ENCODE peak calls at places on chromosomes 16 and 17, in five cellular contexts. W, Y, U, A and Z are unnamed samples. For H3K9me3, the result is how much of the 10 kb centered on the place peaks cover.

GRCh38 chr17:64506201-64506575 is at the start of gene DDX5:
- DNase-seq in W (peak), Y (peak), U (peak), A (peak), Z (peak)

GRCh38 chr16:72277749-72278148 is 105.8 kb upstream of the PMFBP1 start:
- DNase-seq in W (no peak), Y (no peak), U (no peak), A (no peak), Z (no peak)

GRCh38 chr16:2748757-2749455 is 3.5 kb upstream of the SRRM2 start:
- DNase-seq in W (no peak), Y (no peak), U (peak), A (peak), Z (peak)

GRCh38 chr17:68441064-68441770 is 16.1 kb downstream of the WIPI1 start:
- DNase-seq in W (no peak), Y (no peak), U (no peak), A (no peak), Z (no peak)

GRCh38 chr17:30101686-30102390 is 14.8 kb upstream of the NSRP1 start:
- DNase-seq in W (no peak), Y (no peak), U (no peak), A (no peak), Z (no peak)

GRCh38 chr17:57662021-57662420 is 83.1 kb downstream of the CCDC182 start:
- DNase-seq in W (no peak), Y (no peak), U (no peak), A (no peak), Z (no peak)

GRCh38 chr17:28447396-28447760 is 26.1 kb upstream of the SLC13A2 start:
- DNase-seq in W (no peak), Y (no peak), U (no peak), A (no peak), Z (no peak)

GRCh38 chr17:55734128-55734781 is 11.6 kb upstream of the TMEM100 start:
- DNase-seq in W (no peak), Y (no peak), U (no peak), A (no peak), Z (no peak)

GRCh38 chr16:85782476-85782875 is 16.9 kb downstream of the EMC8 start:
- DNase-seq in W (no peak), Y (no peak), U (peak), A (no peak), Z (no peak)

GRCh38 chr16:1940273-1941161 is 2.5 kb downstream of the MSRB1 start:
- DNase-seq in W (no peak), Y (no peak), U (peak), A (peak), Z (no peak)

GRCh38 chr16:27769561-27770222 is 219.7 kb downstream of the KATNIP start:
- DNase-seq in W (no peak), Y (no peak), U (peak), A (no peak), Z (peak)

GRCh38 chr17:34990921-34991365 is 10.6 kb downstream of the LIG3 start:
- DNase-seq in W (peak), Y (no peak), U (no peak), A (peak), Z (no peak)

GRCh38 chr17:74584714-74585113 is 7.4 kb downstream of the CD300LD start:
- DNase-seq in W (no peak), Y (no peak), U (no peak), A (no peak), Z (no peak)

GRCh38 chr17:79739148-79740062 is 8.7 kb downstream of the ENPP7 start:
- DNase-seq in W (no peak), Y (no peak), U (no peak), A (peak), Z (no peak)

GRCh38 chr16:84930298-84931106 is 80.8 kb downstream of the ZDHHC7 start:
- DNase-seq in W (no peak), Y (no peak), U (no peak), A (no peak), Z (no peak)

GRCh38 chr17:35046740-35047283 is 16.7 kb downstream of the RFFL start:
- DNase-seq in W (no peak), Y (no peak), U (no peak), A (no peak), Z (no peak)

GRCh38 chr17:77107506-77108433 is 33.0 kb upstream of the SEC14L1 start:
- DNase-seq in W (no peak), Y (no peak), U (no peak), A (no peak), Z (no peak)

GRCh38 chr17:57089391-57089790 is 4.3 kb downstream of the AKAP1 start:
- DNase-seq in W (no peak), Y (no peak), U (no peak), A (no peak), Z (no peak)

GRCh38 chr17:33038740-33039139 is 47.1 kb downstream of the SPACA3 start:
- DNase-seq in W (no peak), Y (peak), U (no peak), A (peak), Z (no peak)

GRCh38 chr16:46748775-46749705 is 896 bp upstream of the MYLK3 start:
- DNase-seq in W (no peak), Y (no peak), U (peak), A (no peak), Z (no peak)

GRCh38 chr16:26454102-26454501 is 612.6 kb upstream of the C16orf82 start:
- DNase-seq in W (no peak), Y (no peak), U (no peak), A (no peak), Z (no peak)

GRCh38 chr16:54934536-54935410 is 4.1 kb downstream of the IRX5 start:
- DNase-seq in W (no peak), Y (no peak), U (no peak), A (no peak), Z (peak)

DNA sequence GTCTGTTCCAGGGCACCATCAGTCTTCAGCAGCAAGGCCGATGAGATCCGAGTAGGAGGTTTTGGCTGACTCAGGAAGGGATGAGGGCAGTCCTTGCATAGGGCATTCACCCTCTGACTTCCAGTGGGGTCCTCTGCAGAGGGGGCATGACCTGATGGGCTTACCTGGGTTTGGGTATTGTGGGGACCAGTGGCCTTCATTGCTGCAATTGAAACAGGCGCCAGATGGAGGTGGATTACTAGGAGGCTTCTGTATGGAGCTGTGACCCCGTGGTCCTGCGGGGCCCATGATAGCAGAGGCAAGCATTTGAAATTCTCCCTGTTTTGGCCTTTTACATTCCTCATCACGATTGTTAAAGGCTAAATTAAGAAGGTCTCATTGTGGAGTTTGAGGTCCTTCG is 2448.7 kb downstream of the TP53TG3F start:
- DNase-seq in W (no peak), Y (no peak), U (no peak), A (no peak), Z (no peak)
- H3K9me3 ChIP-seq in W (half or more), Y (under half), U (under half), A (under half), Z (under half)

DNA sequence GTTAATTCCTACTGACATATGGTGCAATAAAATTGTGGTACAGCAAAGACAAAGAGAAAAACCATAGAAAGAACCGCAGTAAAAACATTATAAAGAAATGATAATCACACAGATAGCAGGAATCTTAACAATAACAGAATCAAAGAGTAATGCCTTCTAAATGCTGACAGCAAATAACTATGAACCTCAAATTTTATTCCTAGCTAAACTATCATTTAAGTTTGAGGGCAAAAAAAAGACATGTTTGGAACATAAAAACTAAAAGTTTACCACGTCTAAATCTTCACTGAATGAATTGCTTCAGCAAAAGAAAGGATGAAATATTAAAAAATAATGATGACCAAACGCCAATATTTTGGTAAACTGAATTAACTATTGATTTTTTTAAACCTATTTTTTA is 135.8 kb downstream of the CPPED1 start:
- DNase-seq in W (no peak), Y (no peak), U (no peak), A (no peak), Z (no peak)
- H3K9me3 ChIP-seq in W (under half), Y (under half), U (under half), A (under half), Z (under half)

GRCh38 chr17:7915611-7916382 is at the start of gene RNF227:
- DNase-seq in W (peak), Y (peak), U (peak), A (peak), Z (peak)

GRCh38 chr17:7912927-7913524 is 3.1 kb downstream of the RNF227 start:
- DNase-seq in W (no peak), Y (peak), U (no peak), A (peak), Z (no peak)

GRCh38 chr17:7916799-7917198 is 710 bp upstream of the RNF227 start:
- DNase-seq in W (no peak), Y (no peak), U (peak), A (no peak), Z (no peak)

GRCh38 chr17:7916383-7916677 is 241 bp upstream of the RNF227 start:
- DNase-seq in W (no peak), Y (no peak), U (peak), A (no peak), Z (no peak)

GRCh38 chr17:7914771-7915610 is 1.1 kb downstream of the RNF227 start:
- DNase-seq in W (no peak), Y (no peak), U (no peak), A (peak), Z (no peak)
- H3K9me3 ChIP-seq in W (under half), Y (under half), U (under half), A (under half), Z (under half)

DNA sequence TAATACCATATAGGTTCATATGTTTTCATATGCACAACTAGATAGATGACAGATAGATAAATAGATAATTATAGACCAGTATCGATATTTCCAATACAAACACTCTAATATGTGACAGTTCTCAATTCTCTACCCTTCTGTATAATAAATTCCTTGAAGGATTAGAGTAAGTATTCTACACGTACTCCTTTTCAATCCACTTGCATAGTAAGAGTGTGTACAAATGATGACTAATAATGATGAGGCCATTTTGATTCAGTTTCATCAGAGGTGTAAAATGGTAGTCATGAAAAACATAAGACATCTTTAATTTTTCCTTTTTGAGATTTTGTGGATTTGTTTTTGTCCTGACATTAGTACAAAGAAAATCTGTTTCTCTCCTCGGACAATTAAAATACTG is 188.3 kb upstream of the WSB1 start:
- DNase-seq in W (no peak), Y (no peak), U (no peak), A (no peak), Z (no peak)
- H3K9me3 ChIP-seq in W (under half), Y (under half), U (under half), A (under half), Z (under half)

GRCh38 chr16:57153841-57154240 is 32.0 kb downstream of the PSME3IP1 start:
- DNase-seq in W (no peak), Y (no peak), U (no peak), A (no peak), Z (no peak)

GRCh38 chr16:57152096-57153093 is 33.4 kb downstream of the PSME3IP1 start:
- DNase-seq in W (no peak), Y (no peak), U (no peak), A (no peak), Z (no peak)

GRCh38 chr16:57156351-57156703 is 29.5 kb downstream of the PSME3IP1 start:
- DNase-seq in W (no peak), Y (no peak), U (no peak), A (no peak), Z (no peak)

GRCh38 chr16:57159447-57159846 is 26.4 kb downstream of the PSME3IP1 start:
- DNase-seq in W (no peak), Y (no peak), U (no peak), A (no peak), Z (no peak)

GRCh38 chr16:57155702-57156350 is 30.0 kb downstream of the PSME3IP1 start:
- DNase-seq in W (no peak), Y (no peak), U (no peak), A (no peak), Z (no peak)
- H3K9me3 ChIP-seq in W (under half), Y (under half), U (under half), A (under half), Z (under half)

GRCh38 chr17:51083976-51084375 is 36.7 kb downstream of the SPAG9 start:
- DNase-seq in W (no peak), Y (no peak), U (no peak), A (no peak), Z (no peak)
- H3K9me3 ChIP-seq in W (under half), Y (under half), U (under half), A (under half), Z (under half)

GRCh38 chr17:17285951-17286350 is 4.9 kb upstream of the COPS3 start:
- DNase-seq in W (peak), Y (no peak), U (no peak), A (no peak), Z (no peak)

GRCh38 chr17:17289091-17289490 is 8.0 kb upstream of the COPS3 start:
- DNase-seq in W (no peak), Y (no peak), U (no peak), A (no peak), Z (no peak)

GRCh38 chr17:17295141-17295540 is 8.0 kb upstream of the NT5M start:
- DNase-seq in W (no peak), Y (no peak), U (peak), A (no peak), Z (no peak)

DNA sequence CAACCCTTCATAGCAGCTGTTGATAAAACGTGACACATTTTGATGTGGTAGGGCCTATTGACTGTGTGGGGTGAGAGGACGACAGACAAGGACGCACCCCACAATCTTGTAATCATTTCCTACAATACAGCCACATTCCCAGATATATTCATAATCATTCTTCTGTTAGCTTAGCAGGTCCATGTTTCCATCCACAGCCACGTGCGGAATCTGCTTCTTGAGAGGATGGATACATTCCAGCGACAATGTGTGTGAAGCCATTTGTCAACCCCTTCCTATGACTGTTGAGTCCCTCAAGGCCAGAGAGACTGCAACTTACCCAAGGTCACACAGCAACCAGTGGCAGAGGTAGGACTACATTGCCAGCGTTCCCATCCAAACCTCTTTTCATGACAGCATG is 8.7 kb upstream of the COPS3 start:
- DNase-seq in W (no peak), Y (no peak), U (no peak), A (no peak), Z (no peak)
- H3K9me3 ChIP-seq in W (under half), Y (under half), U (under half), A (under half), Z (under half)

GRCh38 chr16:75042423-75043174 is 43.8 kb downstream of the ZNRF1 start:
- DNase-seq in W (no peak), Y (no peak), U (no peak), A (no peak), Z (no peak)
- H3K9me3 ChIP-seq in W (under half), Y (under half), U (under half), A (under half), Z (under half)

DNA sequence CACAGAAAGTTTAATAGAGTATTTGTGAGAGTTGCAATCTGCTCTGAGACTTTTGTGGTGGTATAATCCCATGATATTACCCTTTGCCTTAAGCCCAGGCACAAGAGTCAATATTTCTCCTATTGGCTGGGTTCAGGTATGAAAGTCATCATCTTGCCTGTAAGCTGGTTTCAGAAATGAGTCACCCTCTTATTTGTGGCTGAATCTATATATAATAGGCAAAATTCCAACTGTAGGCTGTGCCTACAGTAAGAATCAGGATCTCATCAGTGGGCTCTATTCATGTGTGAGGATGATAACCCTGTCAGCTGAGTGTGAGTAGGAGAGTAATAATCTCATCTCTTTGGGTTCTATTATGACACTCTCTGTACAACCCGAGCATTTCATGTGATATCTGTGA is 2103.1 kb downstream of the TP53TG3F start:
- DNase-seq in W (no peak), Y (no peak), U (no peak), A (no peak), Z (no peak)
- H3K9me3 ChIP-seq in W (under half), Y (under half), U (under half), A (under half), Z (under half)